ENCODE peak calls at places on chromosomes 16 and 17, in nine cellular contexts. One of them, this sample, is unnamed.
A peak's percentile ranks its signal among the peaks of the same experiment; 100 is the strongest.

GRCh38 chr17:47820023-47820789 is 1.4 kb downstream of the OSBPL7 start:
- DNase-seq in naive thymus-derived CD4-positive, alpha-beta T cell: no peak
- DNase-seq in uterus: no peak
- DNase-seq in pancreas: no peak
- DNase-seq in iPS DF 6.9: no peak
- DNase-seq in CD8-positive, alpha-beta T cell: no peak
- DNase-seq in fibroblast of lung: no peak
- DNase-seq in colonic mucosa: peak; percentile 85
- DNase-seq in cardiac muscle cell: no peak
- DNase-seq in this sample: no peak

GRCh38 chr16:72856797-72857196 is 191.1 kb downstream of the ZFHX3 start:
- DNase-seq in naive thymus-derived CD4-positive, alpha-beta T cell: no peak
- DNase-seq in uterus: no peak
- DNase-seq in pancreas: no peak
- DNase-seq in iPS DF 6.9: no peak
- DNase-seq in CD8-positive, alpha-beta T cell: no peak
- DNase-seq in fibroblast of lung: no peak
- DNase-seq in colonic mucosa: no peak
- DNase-seq in cardiac muscle cell: peak; percentile 38
- DNase-seq in this sample: no peak

GRCh38 chr16:15548482-15548891 is 94.5 kb downstream of the MARF1 start:
- DNase-seq in naive thymus-derived CD4-positive, alpha-beta T cell: no peak
- DNase-seq in uterus: no peak
- DNase-seq in pancreas: no peak
- DNase-seq in iPS DF 6.9: no peak
- DNase-seq in CD8-positive, alpha-beta T cell: no peak
- DNase-seq in fibroblast of lung: peak; percentile 66
- DNase-seq in colonic mucosa: no peak
- DNase-seq in cardiac muscle cell: no peak
- DNase-seq in this sample: no peak

GRCh38 chr16:31460582-31461002 is 1.3 kb downstream of the ARMC5 start:
- DNase-seq in naive thymus-derived CD4-positive, alpha-beta T cell: peak; percentile 53
- DNase-seq in uterus: no peak
- DNase-seq in pancreas: no peak
- DNase-seq in iPS DF 6.9: no peak
- DNase-seq in CD8-positive, alpha-beta T cell: no peak
- DNase-seq in fibroblast of lung: peak; percentile 50
- DNase-seq in colonic mucosa: no peak
- DNase-seq in cardiac muscle cell: peak; percentile 66
- DNase-seq in this sample: peak; percentile 68

GRCh38 chr17:42843358-42843934 is 934 bp upstream of the AOC2 start:
- DNase-seq in naive thymus-derived CD4-positive, alpha-beta T cell: peak; percentile 33
- DNase-seq in uterus: no peak
- DNase-seq in pancreas: peak; percentile 58
- DNase-seq in iPS DF 6.9: no peak
- DNase-seq in CD8-positive, alpha-beta T cell: no peak
- DNase-seq in fibroblast of lung: peak; percentile 54
- DNase-seq in colonic mucosa: peak; percentile 48
- DNase-seq in cardiac muscle cell: peak; percentile 86
- DNase-seq in this sample: peak; percentile 40

GRCh38 chr17:66661411-66661843 is 173.5 kb upstream of the CACNG5 start:
- DNase-seq in naive thymus-derived CD4-positive, alpha-beta T cell: no peak
- DNase-seq in uterus: no peak
- DNase-seq in pancreas: no peak
- DNase-seq in iPS DF 6.9: no peak
- DNase-seq in CD8-positive, alpha-beta T cell: no peak
- DNase-seq in fibroblast of lung: peak; percentile 63
- DNase-seq in colonic mucosa: no peak
- DNase-seq in cardiac muscle cell: peak; percentile 26
- DNase-seq in this sample: no peak

GRCh38 chr16:8916541-8917225 is 34.5 kb downstream of the LITAFD start:
- DNase-seq in naive thymus-derived CD4-positive, alpha-beta T cell: no peak
- DNase-seq in uterus: no peak
- DNase-seq in pancreas: no peak
- DNase-seq in iPS DF 6.9: no peak
- DNase-seq in CD8-positive, alpha-beta T cell: no peak
- DNase-seq in fibroblast of lung: no peak
- DNase-seq in colonic mucosa: no peak
- DNase-seq in cardiac muscle cell: no peak
- DNase-seq in this sample: no peak

GRCh38 chr16:23907457-23907902 is 71.7 kb downstream of the PRKCB start:
- DNase-seq in naive thymus-derived CD4-positive, alpha-beta T cell: no peak
- DNase-seq in uterus: no peak
- DNase-seq in pancreas: no peak
- DNase-seq in iPS DF 6.9: no peak
- DNase-seq in CD8-positive, alpha-beta T cell: no peak
- DNase-seq in fibroblast of lung: no peak
- DNase-seq in colonic mucosa: no peak
- DNase-seq in cardiac muscle cell: no peak
- DNase-seq in this sample: no peak

GRCh38 chr17:61815863-61816523 is 47.3 kb downstream of the BRIP1 start:
- DNase-seq in naive thymus-derived CD4-positive, alpha-beta T cell: no peak
- DNase-seq in uterus: no peak
- DNase-seq in pancreas: no peak
- DNase-seq in iPS DF 6.9: no peak
- DNase-seq in CD8-positive, alpha-beta T cell: no peak
- DNase-seq in fibroblast of lung: no peak
- DNase-seq in colonic mucosa: no peak
- DNase-seq in cardiac muscle cell: no peak
- DNase-seq in this sample: no peak

GRCh38 chr16:49995720-49996119 is 29.3 kb upstream of the CNEP1R1 start:
- DNase-seq in naive thymus-derived CD4-positive, alpha-beta T cell: no peak
- DNase-seq in uterus: no peak
- DNase-seq in pancreas: no peak
- DNase-seq in iPS DF 6.9: no peak
- DNase-seq in CD8-positive, alpha-beta T cell: no peak
- DNase-seq in fibroblast of lung: no peak
- DNase-seq in colonic mucosa: no peak
- DNase-seq in cardiac muscle cell: no peak
- DNase-seq in this sample: no peak

GRCh38 chr17:79542718-79543117 is 68.1 kb downstream of the RBFOX3 start:
- DNase-seq in naive thymus-derived CD4-positive, alpha-beta T cell: no peak
- DNase-seq in uterus: no peak
- DNase-seq in pancreas: no peak
- DNase-seq in iPS DF 6.9: no peak
- DNase-seq in CD8-positive, alpha-beta T cell: no peak
- DNase-seq in fibroblast of lung: no peak
- DNase-seq in colonic mucosa: no peak
- DNase-seq in cardiac muscle cell: no peak
- DNase-seq in this sample: no peak

GRCh38 chr17:10785295-10785694 is 18.6 kb downstream of the TMEM238L start:
- DNase-seq in naive thymus-derived CD4-positive, alpha-beta T cell: no peak
- DNase-seq in uterus: no peak
- DNase-seq in pancreas: no peak
- DNase-seq in iPS DF 6.9: no peak
- DNase-seq in CD8-positive, alpha-beta T cell: no peak
- DNase-seq in fibroblast of lung: no peak
- DNase-seq in colonic mucosa: no peak
- DNase-seq in cardiac muscle cell: no peak
- DNase-seq in this sample: no peak

GRCh38 chr17:76671912-76672262 is 28.3 kb upstream of the ST6GALNAC1 start:
- DNase-seq in naive thymus-derived CD4-positive, alpha-beta T cell: no peak
- DNase-seq in uterus: no peak
- DNase-seq in pancreas: no peak
- DNase-seq in iPS DF 6.9: no peak
- DNase-seq in CD8-positive, alpha-beta T cell: no peak
- DNase-seq in fibroblast of lung: no peak
- DNase-seq in colonic mucosa: no peak
- DNase-seq in cardiac muscle cell: no peak
- DNase-seq in this sample: no peak

GRCh38 chr17:69828087-69828486 is 246.9 kb upstream of the KCNJ16 start:
- DNase-seq in naive thymus-derived CD4-positive, alpha-beta T cell: no peak
- DNase-seq in uterus: no peak
- DNase-seq in pancreas: no peak
- DNase-seq in iPS DF 6.9: no peak
- DNase-seq in CD8-positive, alpha-beta T cell: no peak
- DNase-seq in fibroblast of lung: peak; percentile 75
- DNase-seq in colonic mucosa: no peak
- DNase-seq in cardiac muscle cell: peak; percentile 24
- DNase-seq in this sample: peak; percentile 75

GRCh38 chr17:65137076-65137935 is at the start of gene RGS9:
- DNase-seq in naive thymus-derived CD4-positive, alpha-beta T cell: peak; percentile 86
- DNase-seq in uterus: peak; percentile 83
- DNase-seq in pancreas: peak; percentile 87
- DNase-seq in iPS DF 6.9: peak; percentile 64
- DNase-seq in CD8-positive, alpha-beta T cell: peak; percentile 68
- DNase-seq in fibroblast of lung: peak; percentile 47
- DNase-seq in colonic mucosa: peak; percentile 86
- DNase-seq in cardiac muscle cell: peak; percentile 66
- DNase-seq in this sample: peak; percentile 84

GRCh38 chr17:50110591-50111349 is 15.6 kb downstream of the PDK2 start:
- DNase-seq in naive thymus-derived CD4-positive, alpha-beta T cell: no peak
- DNase-seq in uterus: no peak
- DNase-seq in pancreas: peak; percentile 84
- DNase-seq in iPS DF 6.9: no peak
- DNase-seq in CD8-positive, alpha-beta T cell: no peak
- DNase-seq in fibroblast of lung: no peak
- DNase-seq in colonic mucosa: no peak
- DNase-seq in cardiac muscle cell: no peak
- DNase-seq in this sample: no peak

GRCh38 chr17:17998934-17999333 is 26.3 kb downstream of the DRC3 start:
- DNase-seq in naive thymus-derived CD4-positive, alpha-beta T cell: no peak
- DNase-seq in uterus: no peak
- DNase-seq in pancreas: no peak
- DNase-seq in iPS DF 6.9: no peak
- DNase-seq in CD8-positive, alpha-beta T cell: no peak
- DNase-seq in fibroblast of lung: no peak
- DNase-seq in colonic mucosa: no peak
- DNase-seq in cardiac muscle cell: no peak
- DNase-seq in this sample: no peak

GRCh38 chr17:47966079-47966519 is 4.8 kb upstream of the CDK5RAP3 start:
- DNase-seq in naive thymus-derived CD4-positive, alpha-beta T cell: no peak
- DNase-seq in uterus: peak; percentile 34
- DNase-seq in pancreas: peak; percentile 35
- DNase-seq in iPS DF 6.9: no peak
- DNase-seq in CD8-positive, alpha-beta T cell: no peak
- DNase-seq in fibroblast of lung: no peak
- DNase-seq in colonic mucosa: peak; percentile 92
- DNase-seq in cardiac muscle cell: no peak
- DNase-seq in this sample: no peak

GRCh38 chr17:64385187-64386083 is 5.2 kb downstream of the PECAM1 start:
- DNase-seq in naive thymus-derived CD4-positive, alpha-beta T cell: no peak
- DNase-seq in uterus: peak; percentile 74
- DNase-seq in pancreas: no peak
- DNase-seq in iPS DF 6.9: no peak
- DNase-seq in CD8-positive, alpha-beta T cell: no peak
- DNase-seq in fibroblast of lung: peak; percentile 96
- DNase-seq in colonic mucosa: no peak
- DNase-seq in cardiac muscle cell: peak; percentile 83
- DNase-seq in this sample: peak; percentile 69

GRCh38 chr16:55735120-55735781 is 79.5 kb downstream of the SLC6A2 start:
- DNase-seq in naive thymus-derived CD4-positive, alpha-beta T cell: no peak
- DNase-seq in uterus: no peak
- DNase-seq in pancreas: no peak
- DNase-seq in iPS DF 6.9: no peak
- DNase-seq in CD8-positive, alpha-beta T cell: no peak
- DNase-seq in fibroblast of lung: no peak
- DNase-seq in colonic mucosa: no peak
- DNase-seq in cardiac muscle cell: no peak
- DNase-seq in this sample: no peak

GRCh38 chr16:50490828-50491227 is 57.4 kb upstream of the NKD1 start:
- DNase-seq in naive thymus-derived CD4-positive, alpha-beta T cell: no peak
- DNase-seq in uterus: no peak
- DNase-seq in pancreas: no peak
- DNase-seq in iPS DF 6.9: no peak
- DNase-seq in CD8-positive, alpha-beta T cell: no peak
- DNase-seq in fibroblast of lung: no peak
- DNase-seq in colonic mucosa: no peak
- DNase-seq in cardiac muscle cell: no peak
- DNase-seq in this sample: no peak

GRCh38 chr17:31321971-31322370 is 549 bp upstream of the EVI2A start:
- DNase-seq in naive thymus-derived CD4-positive, alpha-beta T cell: no peak
- DNase-seq in uterus: no peak
- DNase-seq in pancreas: no peak
- DNase-seq in iPS DF 6.9: no peak
- DNase-seq in CD8-positive, alpha-beta T cell: no peak
- DNase-seq in fibroblast of lung: no peak
- DNase-seq in colonic mucosa: no peak
- DNase-seq in cardiac muscle cell: no peak
- DNase-seq in this sample: no peak

GRCh38 chr17:35732806-35733136 is 1.3 kb downstream of the RASL10B start:
- DNase-seq in naive thymus-derived CD4-positive, alpha-beta T cell: no peak
- DNase-seq in uterus: no peak
- DNase-seq in pancreas: no peak
- DNase-seq in iPS DF 6.9: no peak
- DNase-seq in CD8-positive, alpha-beta T cell: no peak
- DNase-seq in fibroblast of lung: no peak
- DNase-seq in colonic mucosa: no peak
- DNase-seq in cardiac muscle cell: no peak
- DNase-seq in this sample: no peak
- H3K4me3 ChIP-seq in naive thymus-derived CD4-positive, alpha-beta T cell: no peak overlapping the region
- H3K4me3 ChIP-seq in uterus: no peak overlapping the region
- H3K4me3 ChIP-seq in pancreas: peak overlapping the region; percentile 76
- H3K4me3 ChIP-seq in iPS DF 6.9: no peak overlapping the region
- H3K4me3 ChIP-seq in CD8-positive, alpha-beta T cell: no peak overlapping the region
- H3K4me3 ChIP-seq in fibroblast of lung: no peak overlapping the region
- H3K4me3 ChIP-seq in colonic mucosa: no peak overlapping the region
- H3K4me3 ChIP-seq in cardiac muscle cell: peak overlapping the region; percentile 74
- H3K4me3 ChIP-seq in this sample: no peak overlapping the region

DNA sequence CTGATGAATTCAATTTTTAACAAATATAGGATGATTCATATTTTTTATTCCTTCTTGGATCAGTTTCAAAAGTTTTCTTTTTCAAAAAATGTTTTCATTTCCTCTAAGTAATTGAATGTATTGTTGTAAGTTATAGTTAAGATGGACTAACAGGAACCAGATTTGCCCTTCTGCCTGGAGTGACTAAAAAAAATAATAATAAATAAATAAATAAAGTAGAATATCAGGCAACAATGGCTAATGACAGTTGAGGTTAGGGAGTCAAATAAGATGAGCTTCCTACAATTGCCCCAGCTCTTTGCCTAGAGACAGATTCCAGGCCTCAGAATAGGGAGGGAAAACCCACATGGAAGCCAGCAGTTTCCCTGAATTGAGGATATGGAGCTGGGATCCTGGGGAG is 73.7 kb upstream of the MSI2 start:
- DNase-seq in naive thymus-derived CD4-positive, alpha-beta T cell: no peak
- DNase-seq in uterus: no peak
- DNase-seq in pancreas: no peak
- DNase-seq in iPS DF 6.9: no peak
- DNase-seq in CD8-positive, alpha-beta T cell: no peak
- DNase-seq in fibroblast of lung: no peak
- DNase-seq in colonic mucosa: no peak
- DNase-seq in cardiac muscle cell: no peak
- DNase-seq in this sample: no peak
- H3K27ac ChIP-seq in naive thymus-derived CD4-positive, alpha-beta T cell: no peak overlapping the region
- H3K27ac ChIP-seq in uterus: no peak overlapping the region
- H3K27ac ChIP-seq in pancreas: no peak overlapping the region
- H3K27ac ChIP-seq in iPS DF 6.9: no peak overlapping the region
- H3K27ac ChIP-seq in CD8-positive, alpha-beta T cell: no peak overlapping the region
- H3K27ac ChIP-seq in fibroblast of lung: no peak overlapping the region
- H3K27ac ChIP-seq in colonic mucosa: no peak overlapping the region
- H3K27ac ChIP-seq in cardiac muscle cell: no peak overlapping the region
- H3K27ac ChIP-seq in this sample: no peak overlapping the region

GRCh38 chr17:55023626-55024025 is 55.1 kb downstream of the STXBP4 start:
- DNase-seq in naive thymus-derived CD4-positive, alpha-beta T cell: no peak
- DNase-seq in uterus: no peak
- DNase-seq in pancreas: no peak
- DNase-seq in iPS DF 6.9: no peak
- DNase-seq in CD8-positive, alpha-beta T cell: no peak
- DNase-seq in fibroblast of lung: peak; percentile 2
- DNase-seq in colonic mucosa: no peak
- DNase-seq in cardiac muscle cell: peak; percentile 60
- DNase-seq in this sample: no peak
- H3K27me3 ChIP-seq in naive thymus-derived CD4-positive, alpha-beta T cell: no peaks in the 10 kb centered on the region
- H3K27me3 ChIP-seq in uterus: no peaks in the 10 kb centered on the region
- H3K27me3 ChIP-seq in pancreas: no peaks in the 10 kb centered on the region
- H3K27me3 ChIP-seq in iPS DF 6.9: no peaks in the 10 kb centered on the region
- H3K27me3 ChIP-seq in CD8-positive, alpha-beta T cell: no peaks in the 10 kb centered on the region
- H3K27me3 ChIP-seq in fibroblast of lung: no peaks in the 10 kb centered on the region
- H3K27me3 ChIP-seq in colonic mucosa: no peaks in the 10 kb centered on the region
- H3K27me3 ChIP-seq in cardiac muscle cell: no peaks in the 10 kb centered on the region
- H3K27me3 ChIP-seq in this sample: no peaks in the 10 kb centered on the region

GRCh38 chr17:74429604-74430384 is 2.1 kb upstream of the GPRC5C start:
- DNase-seq in naive thymus-derived CD4-positive, alpha-beta T cell: no peak
- DNase-seq in uterus: no peak
- DNase-seq in pancreas: no peak
- DNase-seq in iPS DF 6.9: no peak
- DNase-seq in CD8-positive, alpha-beta T cell: no peak
- DNase-seq in fibroblast of lung: no peak
- DNase-seq in colonic mucosa: peak; percentile 69
- DNase-seq in cardiac muscle cell: no peak
- DNase-seq in this sample: peak; percentile 32
- H3K4me3 ChIP-seq in naive thymus-derived CD4-positive, alpha-beta T cell: no peak overlapping the region
- H3K4me3 ChIP-seq in uterus: peak overlapping the region; percentile 41
- H3K4me3 ChIP-seq in pancreas: peak overlapping the region; percentile 82
- H3K4me3 ChIP-seq in iPS DF 6.9: peak overlapping the region; percentile 84
- H3K4me3 ChIP-seq in CD8-positive, alpha-beta T cell: no peak overlapping the region
- H3K4me3 ChIP-seq in fibroblast of lung: no peak overlapping the region
- H3K4me3 ChIP-seq in colonic mucosa: peak overlapping the region; percentile 81
- H3K4me3 ChIP-seq in cardiac muscle cell: peak overlapping the region; percentile 79
- H3K4me3 ChIP-seq in this sample: peak overlapping the region; percentile 50

This sample was measured in SJSA1.